ENCODE peak calls at places on chromosomes 16 and 17, in eight cellular contexts. Y is activated T-helper 1 cell treated with Interleukin-2 at 50 U/mL for 16 hours; Z is ACHN; V is HTR-8/SVneo; G is sciatic nerve; A is glutamatergic neuron; X is activated CD4-positive, alpha-beta T cell treated with anti-CD3 and anti-CD28 coated beads, Interleukin-2, amount 50 U/mL, for 1 hour; E is left ventricle myocardium superior. O is an unnamed sample.

GRCh38 chr17:45129426-45129939 is 2.8 kb downstream of the PLCD3 start:
- DNase-seq in Y (no peak), A (no peak), G (no peak), X (no peak), E (peak; percentile 61), Z (peak; percentile 16), V (no peak), O (no peak)

GRCh38 chr16:4377573-4378146 is 6.0 kb downstream of the VASN start:
- DNase-seq in E (peak; percentile 32), A (no peak), Z (no peak), X (no peak), Y (no peak), V (no peak), G (no peak), O (no peak)

GRCh38 chr17:55582910-55583309 is 71.7 kb upstream of the SMIM36 start:
- DNase-seq in V (no peak), G (no peak), A (no peak), X (no peak), E (no peak), Z (no peak), Y (no peak), O (no peak)

GRCh38 chr16:35639233-35640205 is 2180.1 kb downstream of the TP53TG3F start:
- DNase-seq in X (no peak), Y (no peak), Z (no peak), A (no peak), G (no peak), E (no peak), V (no peak), O (no peak)

GRCh38 chr16:79307214-79307613 is 293.3 kb downstream of the MAF start:
- DNase-seq in A (no peak), E (peak; percentile 62), X (no peak), V (no peak), Y (no peak), G (peak; percentile 70), Z (no peak), O (no peak)

GRCh38 chr17:39663688-39664580 is 1.2 kb upstream of the TCAP start:
- DNase-seq in Z (peak; percentile 18), Y (no peak), X (no peak), E (peak; percentile 76), G (no peak), A (peak; percentile 65), V (no peak), O (no peak)

GRCh38 chr16:88879788-88880055 is 13.3 kb upstream of the PABPN1L start:
- DNase-seq in A (no peak), G (no peak), E (no peak), Z (no peak), V (no peak), Y (no peak), X (no peak), O (no peak)

GRCh38 chr17:28599311-28600184 is 723 bp upstream of the SPAG5 start:
- DNase-seq in V (peak; percentile 66), Z (peak; percentile 87), X (peak; percentile 63), Y (peak; percentile 32), E (peak; percentile 67), A (no peak), G (peak; percentile 77), O (peak; percentile 25)

GRCh38 chr16:88999457-89000206 is 22.6 kb upstream of the CBFA2T3 start:
- DNase-seq in A (no peak), X (peak; percentile 6), E (no peak), G (no peak), Y (no peak), V (no peak), Z (no peak), O (no peak)

GRCh38 chr17:17994271-17994670 is 21.6 kb downstream of the DRC3 start:
- DNase-seq in E (peak; percentile 66), Z (peak; percentile 26), A (peak; percentile 48), X (no peak), G (no peak), V (no peak), Y (no peak), O (no peak)

GRCh38 chr17:163514-164103 is 17.8 kb downstream of the DOC2B start:
- DNase-seq in Y (no peak), E (no peak), Z (no peak), A (no peak), G (no peak), V (no peak), X (no peak), O (no peak)

GRCh38 chr16:50238868-50239301 is 27.5 kb upstream of the ADCY7 start:
- DNase-seq in G (no peak), Z (no peak), Y (no peak), V (no peak), A (no peak), E (no peak), X (no peak), O (no peak)

GRCh38 chr16:11614587-11615175 is 28.0 kb upstream of the LITAF start:
- DNase-seq in A (no peak), E (no peak), Y (no peak), X (no peak), G (no peak), Z (no peak), V (no peak), O (no peak)

GRCh38 chr16:3597226-3597625 is 14.2 kb downstream of the SLX4 start:
- DNase-seq in Z (no peak), E (no peak), G (no peak), A (no peak), Y (no peak), V (no peak), X (no peak), O (no peak)

GRCh38 chr17:61744804-61745203 is 118.5 kb downstream of the BRIP1 start:
- DNase-seq in X (no peak), A (no peak), G (no peak), Z (no peak), E (no peak), Y (no peak), V (no peak), O (no peak)

GRCh38 chr17:44083250-44083849 is 12.8 kb downstream of the G6PC3 start:
- DNase-seq in V (no peak), G (no peak), Z (peak; percentile 73), Y (no peak), E (no peak), X (no peak), A (no peak), O (no peak)

GRCh38 chr17:38583833-38584349 is 21.9 kb downstream of the SRCIN1 start:
- DNase-seq in Z (no peak), V (no peak), A (no peak), G (no peak), Y (no peak), X (no peak), E (no peak), O (no peak)